ENCODE peak calls at places on chromosomes 12 and 14, in ten cellular contexts. G is astrocyte; D is PC-3; Z is mammary epithelial cell; H is mesendoderm; K is ovary; L is naive thymus-derived CD4-positive, alpha-beta T cell; N is substantia nigra; V is psoas muscle; X is cardiac muscle cell. B is an unnamed sample.

GRCh38 chr12:84994436-84994835 is 41.6 kb downstream of the TSPAN19 start:
- DNase-seq in N (no peak), G (no peak), L (no peak), Z (no peak), D (no peak), K (no peak), V (no peak), X (no peak), H (no peak), B (no peak)

GRCh38 chr12:72095025-72095424 is 156.4 kb downstream of the TPH2 start:
- DNase-seq in Z (no peak), K (no peak), H (no peak), D (no peak), X (no peak), G (no peak), N (no peak), V (no peak), L (no peak), B (no peak)

GRCh38 chr12:58765653-58766554 is 154.4 kb downstream of the LRIG3 start:
- DNase-seq in K (no peak), N (no peak), Z (no peak), L (no peak), D (peak; percentile 38), V (no peak), G (no peak), H (no peak), X (no peak), B (no peak)

GRCh38 chr12:130835011-130835410 is 4.0 kb downstream of the STX2 start:
- DNase-seq in L (no peak), N (no peak), Z (no peak), K (no peak), H (no peak), D (no peak), V (no peak), G (no peak), X (no peak), B (no peak)

GRCh38 chr14:54331516-54331915 is 65.3 kb upstream of the CDKN3 start:
- DNase-seq in N (no peak), D (no peak), X (no peak), G (no peak), V (no peak), Z (no peak), K (no peak), L (no peak), H (no peak), B (no peak)

GRCh38 chr12:3077572-3078081 is 448 bp downstream of the TSPAN9 start:
- DNase-seq in V (peak; percentile 70), G (peak; percentile 28), N (no peak), X (no peak), H (no peak), K (peak; percentile 71), Z (no peak), D (no peak), L (no peak), B (peak; percentile 13)

GRCh38 chr14:37157987-37158386 is 14.4 kb downstream of the SLC25A21 start:
- DNase-seq in G (no peak), H (no peak), Z (no peak), N (no peak), D (no peak), X (no peak), K (no peak), V (no peak), L (no peak), B (no peak)

GRCh38 chr14:59356783-59357182 is 108.4 kb downstream of the GPR135 start:
- DNase-seq in H (no peak), V (no peak), G (no peak), D (no peak), Z (no peak), K (no peak), X (no peak), L (no peak), N (no peak), B (no peak)

GRCh38 chr12:913919-914718 is 35.4 kb downstream of the RAD52 start:
- DNase-seq in D (peak; percentile 96), N (no peak), Z (peak; percentile 76), L (no peak), V (no peak), X (no peak), K (no peak), H (no peak), G (peak; percentile 94), B (peak; percentile 85)

GRCh38 chr12:34306133-34306830 is 284.0 kb downstream of the ALG10 start:
- DNase-seq in N (no peak), Z (no peak), V (no peak), D (no peak), H (no peak), L (no peak), G (no peak), K (no peak), X (no peak), B (no peak)

DNA sequence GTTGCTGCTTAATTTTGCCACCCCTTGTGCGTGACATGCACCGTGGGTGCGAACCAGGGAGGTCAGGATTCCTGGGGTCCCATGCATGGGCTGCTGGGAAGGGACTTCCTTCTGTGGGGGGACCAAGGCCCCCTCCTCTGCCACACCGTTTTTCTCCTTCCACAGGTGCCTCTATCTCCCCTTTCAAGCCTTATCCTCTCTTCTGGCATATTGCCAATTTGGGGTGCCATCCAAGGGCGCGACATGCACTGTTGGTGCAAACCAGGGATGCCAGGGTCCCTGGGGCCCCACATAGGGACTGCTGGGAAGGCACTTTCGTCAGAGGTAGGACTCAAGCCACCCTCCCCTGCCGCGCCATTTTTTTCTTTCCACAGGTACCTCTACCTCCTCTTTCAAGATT is 289.0 kb downstream of the ALG10 start:
- DNase-seq in G (no peak), K (no peak), Z (no peak), X (no peak), N (no peak), L (no peak), D (no peak), H (no peak), V (no peak), B (no peak)
- H3K27ac ChIP-seq in G (no peak overlapping the region), K (no peak overlapping the region), Z (no peak overlapping the region), X (no peak overlapping the region), N (no peak overlapping the region), L (no peak overlapping the region), D (no peak overlapping the region), H (no peak overlapping the region), V (no peak overlapping the region), B (no peak overlapping the region)

GRCh38 chr12:26341481-26341880 is 146.1 kb downstream of the SSPN start:
- DNase-seq in V (no peak), G (no peak), Z (no peak), H (no peak), L (no peak), N (no peak), K (no peak), D (no peak), X (no peak), B (no peak)

GRCh38 chr12:26340649-26341048 is 145.3 kb downstream of the SSPN start:
- DNase-seq in G (no peak), X (no peak), H (no peak), L (no peak), K (no peak), V (no peak), D (no peak), N (no peak), Z (no peak), B (no peak)

GRCh38 chr12:26339976-26340375 is 144.6 kb downstream of the SSPN start:
- DNase-seq in H (no peak), Z (no peak), L (no peak), N (no peak), V (no peak), K (no peak), D (no peak), X (no peak), G (no peak), B (no peak)

GRCh38 chr12:26334621-26335124 is 139.3 kb downstream of the SSPN start:
- DNase-seq in Z (no peak), K (no peak), L (no peak), N (no peak), V (no peak), X (no peak), G (no peak), H (no peak), D (peak; percentile 28), B (no peak)

DNA sequence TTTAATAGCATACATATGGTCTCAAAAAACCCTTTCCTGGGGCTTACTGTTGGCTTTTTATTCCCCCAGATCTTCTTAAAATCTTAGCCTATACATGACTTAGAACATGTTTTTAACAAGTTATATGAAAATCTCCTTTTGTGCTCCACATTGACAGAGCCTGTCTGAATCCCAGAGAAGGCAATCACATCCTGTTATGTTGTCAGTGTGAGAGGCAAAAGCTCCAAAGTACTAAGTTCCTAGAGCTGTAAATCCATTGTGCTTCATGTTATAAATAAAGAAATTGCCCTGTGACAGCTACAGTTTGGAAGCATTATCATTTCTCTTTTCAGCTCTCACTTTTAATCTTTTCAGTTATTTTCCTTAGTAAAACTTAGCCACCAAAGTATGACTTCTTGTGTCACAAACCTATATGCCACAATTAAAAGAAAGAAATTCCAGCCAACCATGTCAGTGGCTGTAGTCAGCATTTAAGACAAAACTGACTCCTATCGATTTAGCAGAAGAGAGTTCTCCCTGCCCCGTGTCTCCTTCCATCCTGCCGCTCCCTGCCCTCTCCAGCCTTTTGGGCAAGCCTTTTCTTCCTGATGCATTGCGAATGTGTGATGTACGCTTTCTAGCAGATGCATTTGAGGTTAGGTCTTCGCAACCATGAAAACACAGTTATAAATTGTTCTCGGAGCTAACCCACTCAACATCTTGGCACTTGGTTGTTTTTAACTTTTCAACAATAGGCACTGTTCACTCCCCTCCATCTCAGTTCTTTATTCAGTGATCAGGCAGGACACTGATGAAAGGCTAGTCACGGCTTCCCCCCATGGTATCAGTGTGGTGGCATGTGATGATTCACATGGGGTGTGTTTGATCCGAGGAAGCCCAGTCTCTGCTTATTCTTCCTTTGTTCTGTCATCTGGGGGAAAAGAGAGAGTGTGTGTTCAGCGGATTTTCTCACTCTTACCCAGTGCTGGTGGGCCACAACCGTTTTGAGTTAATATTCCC is 143.5 kb downstream of the SSPN start:
- DNase-seq in X (no peak), D (peak; percentile 80), K (no peak), G (peak; percentile 78), N (peak; percentile 49), V (no peak), L (no peak), H (no peak), Z (peak; percentile 83), B (peak; percentile 62)
- H3K27ac ChIP-seq in X (no peak overlapping the region), D (no peak overlapping the region), K (no peak overlapping the region), G (peak overlapping the region; percentile 58), N (peak overlapping the region; percentile 85), V (no peak overlapping the region), L (no peak overlapping the region), H (no peak overlapping the region), Z (peak overlapping the region; percentile 40), B (no peak overlapping the region)

DNA sequence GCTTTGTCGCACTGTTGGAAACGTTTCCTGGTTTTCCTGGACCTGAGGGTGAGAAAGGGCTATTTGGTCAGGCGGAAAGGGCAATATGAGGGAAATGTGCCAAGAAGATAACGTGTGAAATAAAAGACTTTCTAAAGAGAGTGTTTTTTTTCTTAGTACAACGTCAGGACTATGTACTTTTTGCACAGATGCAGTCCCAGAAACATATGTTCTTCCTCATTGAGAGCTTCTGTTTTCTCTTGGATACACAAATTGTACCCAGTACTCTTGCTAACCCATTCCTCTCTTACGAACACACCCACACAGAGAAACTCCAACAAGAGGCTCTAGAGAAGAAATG is 669 bp upstream of the PKP2 start:
- DNase-seq in Z (no peak), V (no peak), D (no peak), X (no peak), G (no peak), N (no peak), L (no peak), K (no peak), H (no peak), B (no peak)
- H3K27ac ChIP-seq in Z (peak overlapping the region; percentile 83), V (peak overlapping the region; percentile 19), D (peak overlapping the region; percentile 74), X (peak overlapping the region; percentile 24), G (no peak overlapping the region), N (no peak overlapping the region), L (no peak overlapping the region), K (peak overlapping the region; percentile 83), H (peak overlapping the region; percentile 12), B (peak overlapping the region; percentile 93)

GRCh38 chr14:76948213-76948947 is 80.1 kb downstream of the IRF2BPL start:
- DNase-seq in K (peak; percentile 30), N (no peak), X (no peak), H (no peak), V (no peak), Z (no peak), G (no peak), D (no peak), L (no peak), B (no peak)
- H3K27ac ChIP-seq in K (no peak overlapping the region), N (peak overlapping the region; percentile 84), X (peak overlapping the region; percentile 94), H (peak overlapping the region; percentile 63), V (peak overlapping the region; percentile 84), Z (peak overlapping the region; percentile 11), G (peak overlapping the region; percentile 91), D (peak overlapping the region; percentile 95), L (no peak overlapping the region), B (peak overlapping the region; percentile 100)